ENCODE peak calls at places on chromosomes 7 and 10, in seven cellular contexts. Y is HS-5, P is cerebellum, E is fibroblast of pulmonary artery, L is T-cell, A is B cell, K is ecto neural progenitor cell. X is an unnamed sample.

GRCh38 chr7:18770852-18771251 is 275.3 kb downstream of the HDAC9 start:
- DNase-seq in A (no peak), L (no peak), E (no peak), P (no peak), K (no peak), Y (no peak), X (no peak)

GRCh38 chr10:6786579-6787031 is 206.5 kb upstream of the PRKCQ start:
- DNase-seq in Y (no peak), K (no peak), A (no peak), L (no peak), E (peak), P (peak), X (no peak)

GRCh38 chr7:10473569-10473968 is 500.1 kb upstream of the PHF14 start:
- DNase-seq in E (no peak), L (no peak), A (no peak), Y (no peak), P (no peak), K (no peak), X (no peak)

GRCh38 chr10:102869290-102870198 is at the start of gene AS3MT:
- DNase-seq in Y (no peak), A (peak), E (no peak), L (no peak), P (peak), K (peak), X (no peak)

GRCh38 chr7:153224890-153225289 is 465.3 kb downstream of the ACTR3B start:
- DNase-seq in E (no peak), K (no peak), Y (no peak), L (no peak), P (no peak), A (no peak), X (no peak)

GRCh38 chr10:20596065-20596760 is 300.9 kb downstream of the NEBL start:
- DNase-seq in E (peak), P (no peak), K (no peak), L (no peak), Y (no peak), A (no peak), X (no peak)

GRCh38 chr10:89563861-89564478 is 28.6 kb upstream of the SLC16A12 start:
- DNase-seq in A (peak), E (peak), P (peak), K (no peak), L (no peak), Y (no peak), X (no peak)

GRCh38 chr10:105594301-105594700 is 953.2 kb downstream of the SORCS3 start:
- DNase-seq in A (no peak), Y (no peak), E (no peak), K (no peak), P (no peak), L (no peak), X (no peak)

GRCh38 chr10:21372651-21373410 is 152.7 kb downstream of the SKIDA1 start:
- DNase-seq in A (no peak), Y (peak), L (peak), P (no peak), K (no peak), E (peak), X (no peak)

GRCh38 chr10:126147866-126148578 is 240.3 kb downstream of the ADAM12 start:
- DNase-seq in A (no peak), L (no peak), K (no peak), Y (peak), E (peak), P (no peak), X (no peak)

GRCh38 chr10:27857616-27858015 is 112.0 kb upstream of the MKX start:
- DNase-seq in A (no peak), E (no peak), Y (no peak), K (no peak), P (no peak), L (no peak), X (no peak)